ENCODE peak calls at places on chromosomes 1 and 21, in five cellular contexts. R is pulmonary artery endothelial cell; P is IMR-90; N is stimulated activated CD8-positive, alpha-beta memory T cell treated with anti-CD3 and anti-CD28 coated beads, Interleukin-4, amount 100 ng/mL, for 4 hours; I is Right ventricle myocardium superior. T is an unnamed sample.

GRCh38 chr1:8384577-8384976 is 66.7 kb downstream of the SLC45A1 start:
- DNase-seq in R (no peak), P (no peak), N (no peak), I (no peak), T (no peak)

GRCh38 chr1:201423655-201424610 is 2.4 kb upstream of the TNNI1 start:
- DNase-seq in R (no peak), P (no peak), N (no peak), I (no peak), T (no peak)

GRCh38 chr1:228760962-228761361 is 25.7 kb downstream of the RHOU start:
- DNase-seq in R (no peak), P (no peak), N (no peak), I (no peak), T (no peak)

GRCh38 chr1:85463666-85464496 is 1.1 kb downstream of the DDAH1 start:
- DNase-seq in R (no peak), P (no peak), N (no peak), I (no peak), T (no peak)

GRCh38 chr21:35753308-35753707 is 307.0 kb downstream of the SETD4 start:
- DNase-seq in R (no peak), P (no peak), N (no peak), I (no peak), T (no peak)

GRCh38 chr1:170660281-170660713 is 3.6 kb upstream of the PRRX1 start:
- DNase-seq in R (no peak), P (no peak), N (no peak), I (no peak), T (no peak)

GRCh38 chr1:107943694-107944093 is 21.3 kb downstream of the VAV3 start:
- DNase-seq in R (no peak), P (no peak), N (no peak), I (no peak), T (no peak)

GRCh38 chr21:31913191-31913608 is 40.4 kb downstream of the HUNK start:
- DNase-seq in R (no peak), P (no peak), N (no peak), I (no peak), T (no peak)

GRCh38 chr1:19284881-19285280 is 3.7 kb downstream of the AKR7A3 start:
- DNase-seq in R (no peak), P (no peak), N (no peak), I (no peak), T (no peak)

GRCh38 chr1:107138166-107138565 is 2.7 kb upstream of the NTNG1 start:
- DNase-seq in R (no peak), P (no peak), N (no peak), I (no peak), T (no peak)

GRCh38 chr1:21524686-21525339 is 15.6 kb downstream of the ALPL start:
- DNase-seq in R (no peak), P (no peak), N (no peak), I (no peak), T (no peak)

GRCh38 chr1:192580351-192580962 is 4.9 kb downstream of the RGS1 start:
- DNase-seq in R (no peak), P (peak), N (no peak), I (no peak), T (no peak)

GRCh38 chr1:92446546-92446945 is 40.2 kb downstream of the GFI1 start:
- DNase-seq in R (no peak), P (peak), N (no peak), I (no peak), T (no peak)

GRCh38 chr1:38009088-38009840 is 3.3 kb upstream of the UTP11 start:
- DNase-seq in R (no peak), P (peak), N (no peak), I (peak), T (no peak)

GRCh38 chr1:21313886-21314796 is 23.9 kb upstream of the ECE1 start:
- DNase-seq in R (no peak), P (no peak), N (no peak), I (peak), T (peak)

GRCh38 chr1:109290998-109291397 is 8.1 kb upstream of the PSRC1 start:
- DNase-seq in R (no peak), P (no peak), N (no peak), I (no peak), T (no peak)

GRCh38 chr1:223075834-223076233 is 67.2 kb downstream of the TLR5 start:
- DNase-seq in R (no peak), P (no peak), N (no peak), I (no peak), T (no peak)

GRCh38 chr1:234921266-234922062 is 207.2 kb downstream of the TOMM20 start:
- DNase-seq in R (peak), P (peak), N (no peak), I (peak), T (no peak)

GRCh38 chr21:38286739-38287426 is 30.1 kb downstream of the KCNJ15 start:
- DNase-seq in R (no peak), P (no peak), N (no peak), I (no peak), T (no peak)

GRCh38 chr1:155205969-155206593 is 1.6 kb downstream of the THBS3 start:
- DNase-seq in R (no peak), P (no peak), N (no peak), I (no peak), T (no peak)

GRCh38 chr1:92577251-92577895 is 90.6 kb upstream of the GFI1 start:
- DNase-seq in R (peak), P (peak), N (no peak), I (peak), T (no peak)

GRCh38 chr1:15106608-15107007 is 46.9 kb upstream of the TMEM51 start:
- DNase-seq in R (no peak), P (no peak), N (no peak), I (no peak), T (peak)

GRCh38 chr1:22876359-22877111 is 96.1 kb downstream of the LACTBL1 start:
- DNase-seq in R (no peak), P (peak), N (no peak), I (no peak), T (peak)

GRCh38 chr1:24875976-24876609 is 54.0 kb downstream of the RUNX3 start:
- DNase-seq in R (no peak), P (no peak), N (no peak), I (no peak), T (no peak)

GRCh38 chr1:7384121-7384520 is 387.0 kb upstream of the VAMP3 start:
- DNase-seq in R (no peak), P (no peak), N (no peak), I (no peak), T (no peak)

GRCh38 chr1:177517556-177517955 is 346.8 kb downstream of the BRINP2 start:
- DNase-seq in R (no peak), P (peak), N (no peak), I (no peak), T (no peak)

GRCh38 chr21:39660191-39660590 is 47.5 kb downstream of the B3GALT5 start:
- DNase-seq in R (no peak), P (peak), N (no peak), I (no peak), T (no peak)

GRCh38 chr1:33344896-33345295 is 24.0 kb upstream of the A3GALT2 start:
- DNase-seq in R (no peak), P (no peak), N (no peak), I (no peak), T (no peak)

GRCh38 chr1:29062157-29062942 is 61.4 kb downstream of the TMEM200B start:
- DNase-seq in R (no peak), P (no peak), N (no peak), I (no peak), T (no peak)

GRCh38 chr1:63705058-63705457 is 68.8 kb upstream of the ROR1 start:
- DNase-seq in R (no peak), P (no peak), N (no peak), I (no peak), T (no peak)

GRCh38 chr1:244995602-244996400 is 131.5 kb upstream of the HNRNPU start:
- DNase-seq in R (no peak), P (no peak), N (no peak), I (no peak), T (no peak)

GRCh38 chr1:245153645-245154428 is 948 bp upstream of the KIF26B start:
- DNase-seq in R (no peak), P (no peak), N (no peak), I (no peak), T (no peak)

T was measured in Right ventricle myocardium inferior.